ENCODE peak calls at places on chromosomes 4 and X, in five cellular contexts. D is cardiac fibroblast, E is neural progenitor cell, J is left ventricle myocardium inferior, B is PC-3. S is an unnamed sample.
A peak's percentile ranks its signal among the peaks of the same experiment; 100 is the strongest.

GRCh38 chr4:185991750-185992149 is 77.2 kb upstream of the TLR3 start:
- DNase-seq in D (no peak), E (no peak), J (no peak), B (no peak), S (peak; percentile 4)

GRCh38 chr4:182216005-182216404 is 27.2 kb upstream of the TENM3 start:
- DNase-seq in D (no peak), E (no peak), J (no peak), B (no peak), S (no peak)

GRCh38 chrX:121987163-121987562 is 939.8 kb downstream of the GLUD2 start:
- DNase-seq in D (peak; percentile 59), E (no peak), J (no peak), B (no peak), S (no peak)

GRCh38 chrX:56231706-56232105 is 450 bp upstream of the KLF8 start:
- DNase-seq in D (no peak), E (peak; percentile 50), J (no peak), B (no peak), S (no peak)

GRCh38 chr4:108834167-108834566 is 71.3 kb upstream of the ETNPPL start:
- DNase-seq in D (peak; percentile 17), E (no peak), J (no peak), B (peak; percentile 9), S (no peak)

GRCh38 chrX:1442724-1443367 is 9.9 kb downstream of the ASMTL start:
- DNase-seq in D (no peak), E (no peak), J (no peak), B (no peak), S (no peak)

GRCh38 chr4:186726440-186727148 is 2.9 kb upstream of the FAT1 start:
- DNase-seq in D (peak; percentile 81), E (peak; percentile 93), J (peak; percentile 67), B (peak; percentile 68), S (no peak)

GRCh38 chrX:133179500-133179899 is 38.7 kb downstream of the TFDP3 start:
- DNase-seq in D (no peak), E (no peak), J (no peak), B (no peak), S (no peak)

GRCh38 chr4:147964519-147964918 is 232.6 kb downstream of the ARHGAP10 start:
- DNase-seq in D (no peak), E (no peak), J (no peak), B (no peak), S (no peak)

GRCh38 chrX:70196961-70197805 is 19.9 kb downstream of the DGAT2L6 start:
- DNase-seq in D (peak; percentile 60), E (peak; percentile 65), J (peak; percentile 11), B (peak; percentile 88), S (peak; percentile 19)

GRCh38 chr4:154634058-154634457 is 21.6 kb upstream of the FGG start:
- DNase-seq in D (no peak), E (no peak), J (no peak), B (no peak), S (no peak)

GRCh38 chrX:92231391-92231790 is 452.2 kb downstream of the PCDH11X start:
- DNase-seq in D (no peak), E (no peak), J (no peak), B (no peak), S (no peak)

GRCh38 chr4:34323549-34324325 is 1920.6 kb downstream of the ARAP2 start:
- DNase-seq in D (peak; percentile 73), E (peak; percentile 2), J (no peak), B (peak; percentile 11), S (no peak)

GRCh38 chr4:2834001-2834921 is 9.4 kb upstream of the ADD1 start:
- DNase-seq in D (no peak), E (no peak), J (peak; percentile 11), B (no peak), S (no peak)

GRCh38 chr4:3031357-3032064 is 42.8 kb downstream of the HTT-AS start:
- DNase-seq in D (no peak), E (no peak), J (no peak), B (peak; percentile 36), S (no peak)

GRCh38 chr4:144583658-144584057 is 62.3 kb upstream of the HHIP start:
- DNase-seq in D (peak; percentile 61), E (no peak), J (no peak), B (peak; percentile 68), S (no peak)

GRCh38 chr4:168743576-168743975 is 246.7 kb downstream of the PALLD start:
- DNase-seq in D (peak; percentile 45), E (no peak), J (no peak), B (peak; percentile 34), S (no peak)

GRCh38 chrX:45850775-45851433 is 650.2 kb upstream of the DIPK2B start:
- DNase-seq in D (peak; percentile 27), E (peak; percentile 63), J (no peak), B (peak; percentile 37), S (no peak)

GRCh38 chr4:185508162-185508561 is 27.1 kb downstream of the PDLIM3 start:
- DNase-seq in D (no peak), E (no peak), J (no peak), B (peak; percentile 65), S (no peak)

GRCh38 chr4:128776794-128777216 is 32.7 kb upstream of the JADE1 start:
- DNase-seq in D (peak; percentile 91), E (no peak), J (peak; percentile 66), B (peak; percentile 65), S (no peak)

GRCh38 chrX:130110379-130111219 is at the start of gene ELF4:
- DNase-seq in D (peak; percentile 73), E (peak; percentile 42), J (peak; percentile 49), B (peak; percentile 68), S (no peak)

GRCh38 chrX:53312946-53313745 is 31.8 kb upstream of the IQSEC2 start:
- DNase-seq in D (peak; percentile 56), E (peak; percentile 57), J (peak; percentile 39), B (peak; percentile 71), S (no peak)

GRCh38 chr4:41176357-41176756 is 38.0 kb downstream of the APBB2 start:
- DNase-seq in D (peak; percentile 78), E (no peak), J (no peak), B (peak; percentile 36), S (no peak)

GRCh38 chr4:150389896-150390530 is 191.9 kb upstream of the MAB21L2 start:
- DNase-seq in D (peak; percentile 52), E (no peak), J (no peak), B (no peak), S (no peak)

GRCh38 chr4:150394046-150394445 is 187.9 kb upstream of the MAB21L2 start:
- DNase-seq in D (no peak), E (no peak), J (no peak), B (no peak), S (no peak)

GRCh38 chr4:150387983-150388382 is 194.0 kb upstream of the MAB21L2 start:
- DNase-seq in D (no peak), E (no peak), J (no peak), B (no peak), S (no peak)

GRCh38 chr4:150391052-150391451 is 190.9 kb upstream of the MAB21L2 start:
- DNase-seq in D (no peak), E (no peak), J (no peak), B (no peak), S (no peak)

GRCh38 chr4:150390531-150390910 is 191.4 kb upstream of the MAB21L2 start:
- DNase-seq in D (no peak), E (no peak), J (no peak), B (no peak), S (no peak)
- TF ChIP-seq CTCF in D (no peak), E (no peak), J (no peak), B (no peak), S (no peak)

DNA sequence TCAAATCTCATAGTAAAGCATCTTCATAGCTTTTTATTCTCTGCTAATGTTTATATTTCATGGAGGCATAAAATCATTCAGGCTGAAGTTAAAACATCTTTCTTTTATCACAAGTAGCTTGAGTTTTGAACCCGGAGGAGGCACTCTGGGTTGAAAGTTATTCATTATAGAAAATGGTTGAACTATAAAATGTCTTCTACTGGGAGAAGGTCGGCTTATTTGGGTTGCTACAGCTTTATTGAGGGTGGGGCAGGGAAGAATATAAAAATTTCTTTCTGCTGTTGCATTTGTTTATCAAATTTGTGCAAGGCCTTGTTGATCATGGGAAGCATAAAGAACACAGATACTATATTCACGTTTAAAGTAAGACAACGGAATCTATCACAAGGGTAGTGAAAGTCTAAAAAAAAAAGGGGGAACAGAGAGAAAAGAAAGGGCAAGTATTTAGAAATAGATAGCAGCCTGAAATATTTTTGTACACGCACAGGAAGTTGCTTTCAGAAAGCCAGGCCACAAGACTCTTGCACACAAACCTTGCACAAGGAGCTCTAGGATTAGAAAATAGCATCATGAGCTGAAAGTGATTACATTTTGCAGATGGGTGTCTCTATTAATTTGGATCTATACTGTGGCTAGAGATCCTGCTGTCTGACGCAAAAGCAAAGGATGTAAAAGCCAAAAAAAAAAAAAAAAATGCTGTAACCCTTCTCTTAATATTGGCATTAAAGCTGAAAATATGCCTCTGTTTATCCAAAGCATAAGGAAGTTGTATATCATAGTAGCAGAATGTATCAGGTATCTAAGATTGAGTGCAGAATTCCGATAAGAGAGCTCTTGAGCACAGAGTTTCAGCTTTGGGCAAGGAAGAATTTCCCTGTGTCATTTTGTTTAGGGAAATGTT is 37.2 kb upstream of the FAM9C start:
- DNase-seq in D (peak; percentile 60), E (no peak), J (no peak), B (no peak), S (no peak)
- H3K4me3 ChIP-seq in D (no peak overlapping the region), E (no peak overlapping the region), J (no peak overlapping the region), B (no peak overlapping the region), S (no peak overlapping the region)

GRCh38 chr4:146193628-146194027 is 18.1 kb downstream of the LSM6 start:
- DNase-seq in D (no peak), E (no peak), J (no peak), B (no peak), S (no peak)

GRCh38 chr4:146186556-146186955 is 11.0 kb downstream of the LSM6 start:
- DNase-seq in D (no peak), E (no peak), J (no peak), B (no peak), S (no peak)

GRCh38 chr4:146192060-146192459 is 16.5 kb downstream of the LSM6 start:
- DNase-seq in D (no peak), E (no peak), J (peak; percentile 18), B (no peak), S (no peak)

GRCh38 chr4:146194212-146194611 is 18.7 kb downstream of the LSM6 start:
- DNase-seq in D (no peak), E (no peak), J (no peak), B (no peak), S (no peak)

DNA sequence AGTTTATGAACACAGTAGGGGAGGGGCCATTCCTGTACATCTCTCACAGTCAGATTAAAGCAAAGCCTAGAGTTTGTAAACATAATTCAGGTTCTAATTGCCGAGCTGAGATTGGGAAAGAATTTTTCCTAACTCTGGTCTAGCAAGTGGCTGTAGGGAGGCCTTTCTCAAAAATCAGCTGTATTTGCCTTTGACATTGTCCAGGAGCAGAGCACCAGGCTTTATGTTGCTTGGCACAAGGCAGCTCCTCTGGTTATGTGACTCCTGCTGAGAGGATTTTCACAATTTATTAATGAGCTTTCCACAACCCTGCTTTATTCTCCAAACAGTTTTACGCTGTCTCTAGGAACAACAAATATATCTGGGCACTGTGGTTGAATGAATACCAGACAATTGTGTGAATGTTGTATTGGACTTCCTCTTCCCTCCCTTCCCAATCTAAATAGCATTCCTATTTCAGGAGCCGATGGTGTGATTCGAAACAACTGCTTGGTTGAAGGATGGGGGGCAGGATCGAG is 14.9 kb downstream of the LSM6 start:
- DNase-seq in D (no peak), E (no peak), J (no peak), B (no peak), S (no peak)
- TF ChIP-seq CTCF in D (no peak), E (no peak), J (no peak), B (no peak), S (no peak)

DNA sequence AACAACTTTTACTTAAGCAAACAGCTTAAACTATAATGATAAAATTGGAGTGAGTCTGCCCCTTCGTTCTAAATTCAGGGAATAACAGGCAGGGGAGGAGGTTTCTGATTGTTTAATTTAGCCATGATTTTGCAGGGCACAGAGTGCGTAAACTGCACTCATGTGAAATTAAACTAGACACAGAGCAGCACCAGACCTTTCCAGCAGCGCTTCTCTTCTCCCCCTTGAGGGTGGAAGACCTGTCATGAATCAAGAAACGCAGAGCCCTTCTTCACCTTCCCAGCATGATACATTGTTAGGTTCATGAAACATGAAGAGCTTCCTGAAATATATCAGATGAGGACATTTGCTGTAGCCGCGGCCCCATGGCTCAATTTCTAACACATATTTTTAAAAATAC is 63.1 kb downstream of the FAM114A1 start:
- DNase-seq in D (no peak), E (no peak), J (no peak), B (no peak), S (no peak)
- H3K4me3 ChIP-seq in D (no peak overlapping the region), E (no peak overlapping the region), J (no peak overlapping the region), B (no peak overlapping the region), S (no peak overlapping the region)